ENCODE peak calls at places on chromosomes 16 and 17, in eight cellular contexts. I, Y, E, Z, W, N, X and H are unnamed samples.

GRCh38 chr17:6366144-6366755 is 68.7 kb downstream of the AIPL1 start:
- DNase-seq in I (no peak), Y (peak), E (peak), Z (peak), W (no peak), N (no peak), X (no peak), H (no peak)

GRCh38 chr16:27217256-27217655 is 13.9 kb downstream of the KDM8 start:
- DNase-seq in I (no peak), Y (no peak), E (no peak), Z (no peak), W (no peak), N (peak), X (no peak), H (no peak)

GRCh38 chr16:22232277-22233049 is 26.4 kb downstream of the EEF2K start:
- DNase-seq in I (no peak), Y (no peak), E (peak), Z (peak), W (peak), N (no peak), X (no peak), H (no peak)

GRCh38 chr16:17603614-17604013 is 132.9 kb upstream of the XYLT1 start:
- DNase-seq in I (no peak), Y (no peak), E (no peak), Z (no peak), W (no peak), N (no peak), X (no peak), H (no peak)

GRCh38 chr16:57529324-57530103 is 6.9 kb downstream of the CCDC102A start:
- DNase-seq in I (no peak), Y (no peak), E (no peak), Z (no peak), W (no peak), N (peak), X (no peak), H (no peak)

GRCh38 chr16:7209598-7209997 is 123.0 kb upstream of the RBFOX1 start:
- DNase-seq in I (no peak), Y (no peak), E (no peak), Z (no peak), W (no peak), N (no peak), X (no peak), H (no peak)

GRCh38 chr16:75250809-75251279 is 580 bp downstream of the BCAR1 start:
- DNase-seq in I (no peak), Y (peak), E (no peak), Z (peak), W (no peak), N (peak), X (peak), H (no peak)

GRCh38 chr16:81659249-81659648 is 119.8 kb upstream of the PLCG2 start:
- DNase-seq in I (no peak), Y (no peak), E (no peak), Z (no peak), W (no peak), N (no peak), X (no peak), H (no peak)

GRCh38 chr17:55806745-55807466 is 56.1 kb downstream of the PCTP start:
- DNase-seq in I (no peak), Y (no peak), E (peak), Z (no peak), W (no peak), N (no peak), X (no peak), H (no peak)

GRCh38 chr16:85800321-85800669 is 800 bp downstream of the COX4I1 start:
- DNase-seq in I (no peak), Y (peak), E (no peak), Z (no peak), W (peak), N (no peak), X (no peak), H (no peak)

GRCh38 chr17:64938925-64939474 is 19.7 kb upstream of the LRRC37A3 start:
- DNase-seq in I (peak), Y (no peak), E (peak), Z (peak), W (no peak), N (peak), X (no peak), H (no peak)

GRCh38 chr16:85554791-85555548 is 58.2 kb upstream of the GSE1 start:
- DNase-seq in I (no peak), Y (peak), E (peak), Z (peak), W (no peak), N (peak), X (peak), H (peak)

GRCh38 chr16:86510465-86511261 is at the start of gene FOXF1:
- DNase-seq in I (no peak), Y (no peak), E (no peak), Z (no peak), W (no peak), N (no peak), X (peak), H (no peak)

GRCh38 chr17:64411999-64412771 is 21.5 kb upstream of the PECAM1 start:
- DNase-seq in I (peak), Y (no peak), E (no peak), Z (peak), W (peak), N (peak), X (peak), H (no peak)

GRCh38 chr17:35438433-35438832 is 6.1 kb upstream of the SLFN12 start:
- DNase-seq in I (no peak), Y (no peak), E (no peak), Z (no peak), W (no peak), N (no peak), X (no peak), H (no peak)

GRCh38 chr17:66126231-66126630 is 65.7 kb downstream of the CEP112 start:
- DNase-seq in I (no peak), Y (no peak), E (no peak), Z (no peak), W (no peak), N (no peak), X (no peak), H (no peak)

GRCh38 chr17:39001703-39002637 is 34.8 kb upstream of the FBXO47 start:
- DNase-seq in I (no peak), Y (no peak), E (peak), Z (peak), W (no peak), N (peak), X (peak), H (no peak)

GRCh38 chr17:39239640-39240314 is 14.0 kb upstream of the STAC2 start:
- DNase-seq in I (no peak), Y (no peak), E (peak), Z (peak), W (peak), N (peak), X (no peak), H (peak)

GRCh38 chr17:31048780-31049179 is 46.0 kb upstream of the NF1 start:
- DNase-seq in I (no peak), Y (no peak), E (no peak), Z (no peak), W (no peak), N (no peak), X (no peak), H (no peak)

GRCh38 chr17:75832652-75833400 is 11.4 kb downstream of the UNC13D start:
- DNase-seq in I (no peak), Y (no peak), E (no peak), Z (no peak), W (no peak), N (no peak), X (no peak), H (peak)

GRCh38 chr17:82932146-82933005 is 92.6 kb upstream of the ZNF750 start:
- DNase-seq in I (no peak), Y (no peak), E (no peak), Z (no peak), W (no peak), N (peak), X (no peak), H (no peak)

GRCh38 chr17:59357929-59358328 is 26.5 kb downstream of the YPEL2 start:
- DNase-seq in I (no peak), Y (peak), E (no peak), Z (no peak), W (no peak), N (no peak), X (no peak), H (no peak)

GRCh38 chr17:17181666-17182600 is 24.2 kb downstream of the PLD6 start:
- DNase-seq in I (no peak), Y (no peak), E (no peak), Z (no peak), W (no peak), N (no peak), X (no peak), H (peak)

GRCh38 chr17:37410357-37410756 is 3.7 kb downstream of the TADA2A start:
- DNase-seq in I (no peak), Y (no peak), E (no peak), Z (no peak), W (no peak), N (no peak), X (no peak), H (no peak)

GRCh38 chr17:82865996-82866395 is 26.2 kb upstream of the ZNF750 start:
- DNase-seq in I (no peak), Y (no peak), E (no peak), Z (no peak), W (no peak), N (no peak), X (no peak), H (peak)